ENCODE peak calls at places on chromosomes 13 and 19, in ten cellular contexts. Q is activated B cell treated with CpG ODN at 0.5 μM for 24 hours; Z is hepatocyte; M is stimulated activated CD4-positive, alpha-beta T cell treated with anti-CD3 and anti-CD28 coated beads, Interleukin-15, amount 100 ng/mL, for 1 hour; R is activated naive CD4-positive, alpha-beta T cell treated with Interleukin-2 at 50 U/mL for 16 hours; K is KBM-7; G is activated CD4-positive, alpha-beta T cell treated with anti-CD3 and anti-CD28 coated beads, Interleukin-2, amount 50 U/mL, for 24 hours; D is Karpas-422; S is activated effector memory CD4-positive, alpha-beta T cell treated with anti-CD3 and anti-CD28 coated beads, Interleukin-2, amount 50 U/mL, for 16 hours; H is head of caudate nucleus. E is an unnamed sample.
A peak's percentile ranks its signal among the peaks of the same experiment; 100 is the strongest.

GRCh38 chr13:27728271-27728670 is 64.0 kb upstream of the GSX1 start:
- DNase-seq in Q (no peak), Z (no peak), M (no peak), R (no peak), K (peak; percentile 23), G (no peak), D (no peak), S (no peak), H (peak; percentile 29), E (no peak)

GRCh38 chr13:30789360-30789862 is 54.1 kb downstream of the ALOX5AP start:
- DNase-seq in Q (no peak), Z (no peak), M (no peak), R (no peak), K (no peak), G (no peak), D (no peak), S (no peak), H (no peak), E (no peak)

GRCh38 chr13:95234242-95234641 is 67.0 kb downstream of the ABCC4 start:
- DNase-seq in Q (no peak), Z (no peak), M (no peak), R (no peak), K (no peak), G (no peak), D (peak; percentile 78), S (no peak), H (no peak), E (no peak)

GRCh38 chr13:113859311-113860050 is 4.4 kb downstream of the GAS6 start:
- DNase-seq in Q (no peak), Z (no peak), M (no peak), R (no peak), K (no peak), G (no peak), D (no peak), S (peak; percentile 46), H (no peak), E (no peak)

GRCh38 chr19:31226536-31226935 is 122.7 kb downstream of the TSHZ3 start:
- DNase-seq in Q (no peak), Z (no peak), M (no peak), R (no peak), K (no peak), G (no peak), D (no peak), S (no peak), H (no peak), E (no peak)

GRCh38 chr19:19171821-19172532 is 1.9 kb upstream of the MEF2B start:
- DNase-seq in Q (no peak), Z (peak; percentile 69), M (no peak), R (no peak), K (no peak), G (no peak), D (peak; percentile 86), S (no peak), H (no peak), E (no peak)

GRCh38 chr13:105121221-105121620 is 1414.2 kb downstream of the EFNB2 start:
- DNase-seq in Q (no peak), Z (no peak), M (no peak), R (no peak), K (no peak), G (no peak), D (no peak), S (no peak), H (no peak), E (no peak)

GRCh38 chr13:30111810-30112209 is 195.5 kb downstream of the KATNAL1 start:
- DNase-seq in Q (no peak), Z (no peak), M (no peak), R (no peak), K (peak; percentile 35), G (no peak), D (peak; percentile 74), S (no peak), H (no peak), E (no peak)

GRCh38 chr19:3932931-3933810 is at the start of gene NMRK2:
- DNase-seq in Q (no peak), Z (peak; percentile 51), M (no peak), R (no peak), K (no peak), G (no peak), D (no peak), S (no peak), H (no peak), E (no peak)

GRCh38 chr13:28579334-28579733 is 79.6 kb upstream of the POMP start:
- DNase-seq in Q (no peak), Z (no peak), M (no peak), R (no peak), K (no peak), G (no peak), D (no peak), S (no peak), H (no peak), E (no peak)

GRCh38 chr13:44874886-44875630 is 114.2 kb downstream of the NUFIP1 start:
- DNase-seq in Q (no peak), Z (no peak), M (no peak), R (no peak), K (no peak), G (no peak), D (no peak), S (no peak), H (no peak), E (no peak)

GRCh38 chr19:52188822-52189744 is 769 bp upstream of the PPP2R1A start:
- DNase-seq in Q (no peak), Z (peak; percentile 73), M (no peak), R (no peak), K (no peak), G (peak; percentile 7), D (peak; percentile 51), S (no peak), H (no peak), E (peak; percentile 99)

GRCh38 chr13:99002191-99002710 is 24.4 kb upstream of the DOCK9 start:
- DNase-seq in Q (no peak), Z (no peak), M (no peak), R (no peak), K (no peak), G (no peak), D (no peak), S (no peak), H (no peak), E (no peak)

GRCh38 chr13:48680756-48681392 is 27.1 kb downstream of the CYSLTR2 start:
- DNase-seq in Q (no peak), Z (no peak), M (no peak), R (no peak), K (no peak), G (no peak), D (no peak), S (no peak), H (no peak), E (no peak)

GRCh38 chr19:39325778-39326680 is 5.4 kb upstream of the LRFN1 start:
- DNase-seq in Q (no peak), Z (no peak), M (no peak), R (no peak), K (no peak), G (no peak), D (peak; percentile 52), S (no peak), H (no peak), E (no peak)

GRCh38 chr19:44741841-44742352 is 6.6 kb upstream of the BCL3 start:
- DNase-seq in Q (no peak), Z (peak; percentile 97), M (no peak), R (no peak), K (peak; percentile 96), G (no peak), D (no peak), S (no peak), H (peak; percentile 82), E (peak; percentile 100)

GRCh38 chr13:47499358-47500150 is 501.5 kb downstream of the SUCLA2 start:
- DNase-seq in Q (no peak), Z (peak; percentile 10), M (no peak), R (no peak), K (peak; percentile 38), G (no peak), D (no peak), S (no peak), H (no peak), E (no peak)

GRCh38 chr19:55546822-55547614 is 1.7 kb upstream of the SBK3 start:
- DNase-seq in Q (no peak), Z (peak; percentile 43), M (no peak), R (no peak), K (peak; percentile 27), G (no peak), D (no peak), S (no peak), H (no peak), E (no peak)

GRCh38 chr19:33156354-33156753 is 24.4 kb downstream of the WDR88 start:
- DNase-seq in Q (no peak), Z (no peak), M (no peak), R (no peak), K (no peak), G (no peak), D (no peak), S (no peak), H (no peak), E (no peak)

GRCh38 chr13:58300224-58300623 is 668.7 kb downstream of the PCDH17 start:
- DNase-seq in Q (no peak), Z (no peak), M (no peak), R (no peak), K (no peak), G (no peak), D (no peak), S (no peak), H (no peak), E (no peak)

GRCh38 chr19:39411006-39411831 is 1.2 kb upstream of the PLEKHG2 start:
- DNase-seq in Q (peak; percentile 34), Z (peak; percentile 86), M (peak; percentile 42), R (no peak), K (no peak), G (no peak), D (peak; percentile 43), S (no peak), H (no peak), E (peak; percentile 70)

GRCh38 chr19:7287716-7288115 is 6.5 kb downstream of the INSR start:
- DNase-seq in Q (no peak), Z (no peak), M (no peak), R (no peak), K (no peak), G (no peak), D (no peak), S (no peak), H (no peak), E (no peak)

GRCh38 chr13:111626371-111627305 is 306.2 kb downstream of the TEX29 start:
- DNase-seq in Q (no peak), Z (no peak), M (no peak), R (no peak), K (no peak), G (no peak), D (no peak), S (no peak), H (no peak), E (no peak)

GRCh38 chr13:111658150-111659100 is 338.0 kb downstream of the TEX29 start:
- DNase-seq in Q (no peak), Z (peak; percentile 16), M (no peak), R (no peak), K (no peak), G (no peak), D (no peak), S (peak; percentile 34), H (peak; percentile 70), E (no peak)

GRCh38 chr13:30696278-30697176 is 38.8 kb upstream of the ALOX5AP start:
- DNase-seq in Q (no peak), Z (no peak), M (no peak), R (no peak), K (peak; percentile 58), G (no peak), D (no peak), S (no peak), H (peak; percentile 42), E (no peak)

GRCh38 chr19:46928951-46929350 is 68.2 kb downstream of the ARHGAP35 start:
- DNase-seq in Q (no peak), Z (no peak), M (no peak), R (no peak), K (no peak), G (no peak), D (no peak), S (no peak), H (no peak), E (no peak)

GRCh38 chr13:100594731-100595130 is 6.1 kb upstream of the GGACT start:
- DNase-seq in Q (no peak), Z (peak; percentile 30), M (no peak), R (no peak), K (no peak), G (no peak), D (peak; percentile 53), S (no peak), H (no peak), E (no peak)

GRCh38 chr19:46574533-46574932 is 26.6 kb upstream of the CALM3 start:
- DNase-seq in Q (no peak), Z (no peak), M (no peak), R (peak; percentile 66), K (peak; percentile 67), G (peak; percentile 25), D (no peak), S (peak; percentile 77), H (peak; percentile 79), E (no peak)

E was measured in pancreas.